ENCODE peak calls at places on chromosomes 7 and 10, in four cellular contexts. U is B cell, Q is IMR-90, J is GM20000. B is an unnamed sample.

GRCh38 chr7:19305698-19306097 is 160.5 kb upstream of the FERD3L start:
- DNase-seq in U (no peak), Q (no peak), J (no peak), B (no peak)

GRCh38 chr10:51937736-51938135 is 238.3 kb upstream of the CSTF2T start:
- DNase-seq in U (no peak), Q (peak), J (no peak), B (no peak)

GRCh38 chr7:106285801-106286492 is 1.2 kb upstream of the NAMPT start:
- DNase-seq in U (no peak), Q (peak), J (peak), B (no peak)

GRCh38 chr7:91263359-91264082 is 712 bp upstream of the FZD1 start:
- DNase-seq in U (no peak), Q (no peak), J (no peak), B (no peak)

GRCh38 chr10:72523062-72523461 is 102.8 kb downstream of the MICU1 start:
- DNase-seq in U (no peak), Q (no peak), J (no peak), B (no peak)

GRCh38 chr7:43586251-43586900 is 3.5 kb downstream of the STK17A start:
- DNase-seq in U (no peak), Q (peak), J (no peak), B (no peak)

GRCh38 chr7:128902761-128903585 is 7.5 kb downstream of the KCP start:
- DNase-seq in U (peak), Q (peak), J (peak), B (peak)

GRCh38 chr7:136168021-136168420 is 190.9 kb upstream of the MTPN start:
- DNase-seq in U (no peak), Q (no peak), J (no peak), B (no peak)

GRCh38 chr10:73920084-73920483 is 9.2 kb downstream of the PLAU start:
- DNase-seq in U (peak), Q (no peak), J (peak), B (no peak)

GRCh38 chr7:28533731-28534531 is 121.6 kb downstream of the CREB5 start:
- DNase-seq in U (no peak), Q (peak), J (no peak), B (no peak)

GRCh38 chr10:22475857-22476600 is 130.7 kb downstream of the SPAG6 start:
- DNase-seq in U (no peak), Q (no peak), J (peak), B (no peak)

GRCh38 chr7:128963327-128963757 is 25.6 kb downstream of the IRF5 start:
- DNase-seq in U (peak), Q (peak), J (peak), B (peak)

GRCh38 chr10:132337019-132337418 is 5.0 kb downstream of the LRRC27 start:
- DNase-seq in U (no peak), Q (no peak), J (no peak), B (peak)

GRCh38 chr7:69534461-69535041 is 63.7 kb upstream of the AUTS2 start:
- DNase-seq in U (no peak), Q (no peak), J (no peak), B (no peak)

GRCh38 chr10:102744374-102745051 is 765 bp downstream of the WBP1L start:
- DNase-seq in U (no peak), Q (peak), J (no peak), B (no peak)

GRCh38 chr7:159032310-159032709 is 112.4 kb downstream of the VIPR2 start:
- DNase-seq in U (no peak), Q (no peak), J (no peak), B (no peak)

GRCh38 chr7:47915066-47915976 is 32.9 kb downstream of the PKD1L1 start:
- DNase-seq in U (no peak), Q (no peak), J (no peak), B (no peak)

GRCh38 chr7:559396-559705 is 39.7 kb upstream of the PDGFA start:
- DNase-seq in U (no peak), Q (no peak), J (no peak), B (no peak)

GRCh38 chr7:45080958-45081669 is 7.7 kb downstream of the NACAD start:
- DNase-seq in U (no peak), Q (no peak), J (no peak), B (no peak)

GRCh38 chr10:77339156-77339555 is 298.5 kb downstream of the KCNMA1 start:
- DNase-seq in U (no peak), Q (no peak), J (no peak), B (no peak)

GRCh38 chr10:30763933-30764332 is 134.4 kb upstream of the LYZL2 start:
- DNase-seq in U (no peak), Q (no peak), J (no peak), B (no peak)

GRCh38 chr10:121442536-121442935 is 155.7 kb downstream of the FGFR2 start:
- DNase-seq in U (no peak), Q (no peak), J (no peak), B (no peak)

GRCh38 chr7:41822259-41822658 is 119.4 kb upstream of the INHBA start:
- DNase-seq in U (no peak), Q (no peak), J (no peak), B (no peak)

GRCh38 chr7:44094796-44095592 is 9.2 kb upstream of the AEBP1 start:
- DNase-seq in U (no peak), Q (no peak), J (no peak), B (no peak)

GRCh38 chr7:80060218-80060806 is 74.3 kb upstream of the GNAI1 start:
- DNase-seq in U (no peak), Q (peak), J (peak), B (no peak)

GRCh38 chr7:27999829-28000228 is 180.8 kb downstream of the JAZF1 start:
- DNase-seq in U (no peak), Q (no peak), J (no peak), B (no peak)

GRCh38 chr7:129494041-129494440 is 8.3 kb upstream of the SMKR1 start:
- DNase-seq in U (no peak), Q (peak), J (no peak), B (no peak)

GRCh38 chr7:123876557-123877256 is 31.7 kb downstream of the HYAL4 start:
- DNase-seq in U (no peak), Q (no peak), J (no peak), B (no peak)

GRCh38 chr10:71963351-71963755 is 842 bp upstream of the CHST3 start:
- DNase-seq in U (no peak), Q (no peak), J (no peak), B (no peak)

GRCh38 chr10:109866168-109866994 is 56.9 kb downstream of the XPNPEP1 start:
- DNase-seq in U (no peak), Q (peak), J (no peak), B (no peak)
- TF ChIP-seq CTCF in U (no peak), Q (peak), J (no peak), B (no peak)

GRCh38 chr7:151630349-151630748 is 110.7 kb upstream of the RHEB start:
- DNase-seq in U (no peak), Q (no peak), J (no peak), B (no peak)

GRCh38 chr7:151633516-151633812 is 113.8 kb upstream of the RHEB start:
- DNase-seq in U (no peak), Q (no peak), J (no peak), B (no peak)

GRCh38 chr7:151632750-151633515 is 113.2 kb upstream of the RHEB start:
- DNase-seq in U (peak), Q (peak), J (peak), B (peak)

GRCh38 chr7:151631149-151631967 is 111.7 kb upstream of the RHEB start:
- DNase-seq in U (peak), Q (no peak), J (no peak), B (peak)

DNA sequence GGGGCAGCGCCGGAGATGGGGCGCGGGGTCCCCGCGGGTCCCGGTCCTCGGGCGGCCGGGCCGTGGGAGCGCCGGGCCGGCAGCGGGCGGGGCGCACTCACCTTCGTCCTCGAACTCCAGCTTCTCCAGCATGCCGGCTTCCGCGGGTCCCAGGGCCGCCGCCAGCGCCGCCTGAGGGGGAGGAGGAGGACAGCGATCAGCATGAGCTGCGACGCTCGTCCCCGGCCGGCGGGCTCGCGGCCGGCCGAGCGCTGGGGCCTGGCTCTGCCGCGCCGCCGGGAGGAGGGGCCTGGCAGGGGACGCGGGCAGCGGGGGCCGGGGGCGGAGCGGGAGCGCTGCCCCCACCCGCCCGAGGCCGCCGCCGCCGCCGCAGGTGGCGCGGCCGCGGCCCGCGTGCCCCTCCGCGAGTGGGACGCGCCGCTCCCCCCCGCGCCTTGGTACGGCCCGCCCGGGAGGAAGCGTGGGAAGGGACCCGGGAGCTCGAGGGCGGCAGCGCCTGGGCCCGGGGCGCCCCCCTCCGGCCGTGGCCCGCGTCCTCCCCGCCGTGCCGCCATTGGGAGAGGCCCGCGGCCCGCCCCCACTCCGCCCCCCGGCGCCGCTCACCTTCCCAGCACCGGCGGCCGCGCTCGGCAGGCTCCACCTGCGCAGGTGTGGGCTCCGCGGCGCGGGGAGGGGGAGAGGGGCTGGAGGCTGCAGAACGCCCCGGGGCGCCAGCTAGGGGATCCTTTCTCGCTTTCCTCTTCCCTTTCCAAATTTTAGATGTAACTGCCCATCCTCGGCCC is 112.5 kb upstream of the RHEB start:
- DNase-seq in U (peak), Q (peak), J (peak), B (peak)
- TF ChIP-seq CTCF in U (peak), Q (peak), J (peak), B (peak)

GRCh38 chr10:5684971-5685763 is 529 bp downstream of the TASOR2 start:
- DNase-seq in U (peak), Q (peak), J (peak), B (peak)
- TF ChIP-seq CTCF in U (peak), Q (peak), J (peak), B (no peak)

DNA sequence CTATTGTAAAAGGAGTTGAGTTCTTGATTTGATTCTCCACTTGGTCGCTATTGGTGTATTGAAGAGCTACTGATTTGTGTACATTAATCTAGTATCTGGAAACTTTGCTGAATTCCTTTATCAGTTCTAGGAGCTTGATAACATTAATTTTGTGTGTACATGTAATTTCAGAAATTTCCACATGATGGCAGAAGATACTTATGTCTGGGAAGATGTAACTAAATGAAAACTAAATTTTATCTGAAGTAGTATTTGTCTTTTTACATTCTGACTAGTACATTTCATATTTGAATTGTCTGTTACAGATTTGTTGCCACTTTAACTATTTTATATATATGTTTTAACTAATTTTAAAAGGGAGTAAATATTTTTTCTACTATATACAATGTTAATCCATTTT is 27.6 kb downstream of the SDHAF3 start:
- DNase-seq in U (no peak), Q (peak), J (no peak), B (no peak)
- TF ChIP-seq CTCF in U (peak), Q (peak), J (no peak), B (peak)

GRCh38 chr10:93818086-93818485 is 60.4 kb downstream of the LGI1 start:
- DNase-seq in U (no peak), Q (no peak), J (no peak), B (no peak)

GRCh38 chr10:93819520-93819919 is 61.8 kb downstream of the LGI1 start:
- DNase-seq in U (no peak), Q (no peak), J (no peak), B (no peak)

GRCh38 chr10:93820434-93820833 is 62.7 kb downstream of the LGI1 start:
- DNase-seq in U (no peak), Q (no peak), J (no peak), B (no peak)

GRCh38 chr10:93816123-93816747 is 58.5 kb downstream of the LGI1 start:
- DNase-seq in U (no peak), Q (peak), J (peak), B (peak)

GRCh38 chr10:93821051-93821772 is 63.5 kb downstream of the LGI1 start:
- DNase-seq in U (no peak), Q (peak), J (no peak), B (no peak)
- TF ChIP-seq CTCF in U (no peak), Q (peak), J (no peak), B (no peak)

DNA sequence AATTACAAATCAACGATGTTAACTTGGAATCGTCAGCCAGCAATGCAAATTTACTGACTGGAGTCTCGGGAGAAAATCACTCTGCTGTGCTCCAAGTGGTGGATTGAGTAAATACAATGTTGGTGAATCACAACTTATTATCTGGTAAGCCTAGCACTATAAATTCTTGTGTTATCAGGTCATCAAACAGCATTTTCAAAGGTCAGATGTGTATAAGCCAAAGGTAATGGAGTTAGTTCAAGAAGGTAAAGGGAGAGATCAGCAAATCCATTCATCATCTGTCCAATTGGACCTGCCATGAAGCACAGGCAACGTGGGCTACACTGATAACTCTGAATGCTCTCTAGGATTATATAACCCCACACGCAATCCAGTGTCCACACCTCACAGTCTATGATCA is 13.9 kb downstream of the CUBN start:
- DNase-seq in U (no peak), Q (peak), J (no peak), B (peak)
- TF ChIP-seq CTCF in U (no peak), Q (peak), J (no peak), B (no peak)

GRCh38 chr10:79502561-79503309 is 9.6 kb upstream of the EIF5AL1 start:
- DNase-seq in U (no peak), Q (no peak), J (no peak), B (no peak)
- TF ChIP-seq CTCF in U (no peak), Q (peak), J (no peak), B (peak)

B was measured in Peyer's patch.